ENCODE peak calls at places on chromosomes 2 and 18, in seven cellular contexts. V is stimulated activated CD4-positive, alpha-beta T cell treated with anti-CD3 and anti-CD28 coated beads, Interleukin-1b, Interleukin-23, amount 100 ng/mL, for 24 hours; I is iPS DF 19.7; T is neural progenitor cell; Y is NB4; B is iPS-NIHi11; D is activated CD4-positive, alpha-beta T cell treated with anti-CD3 and anti-CD28 coated beads, Interleukin-2, amount 10 ng/mL, durations not matched to agents 24 days and 14 days. F is an unnamed sample.

GRCh38 chr18:34627138-34627920 is 82.8 kb upstream of the DTNA start:
- DNase-seq in T (no peak), D (no peak), V (no peak), I (no peak), B (no peak), Y (no peak), F (no peak)

GRCh38 chr2:157413342-157414035 is 30.4 kb downstream of the CYTIP start:
- DNase-seq in B (no peak), I (no peak), T (no peak), V (no peak), D (peak), Y (no peak), F (no peak)

GRCh38 chr2:101036562-101036961 is 34.5 kb downstream of the RPL31 start:
- DNase-seq in D (no peak), V (no peak), B (no peak), Y (peak), T (no peak), I (no peak), F (no peak)

GRCh38 chr2:70104231-70105111 is 17.2 kb downstream of the PCBP1 start:
- DNase-seq in Y (peak), D (peak), V (no peak), I (no peak), B (peak), T (no peak), F (no peak)

GRCh38 chr18:79577451-79578395 is 101.9 kb upstream of the CTDP1 start:
- DNase-seq in I (no peak), V (no peak), Y (peak), T (no peak), D (no peak), B (no peak), F (no peak)

GRCh38 chr18:48313803-48314202 is 95.4 kb downstream of the ZBTB7C start:
- DNase-seq in I (no peak), T (no peak), B (no peak), V (no peak), D (no peak), Y (no peak), F (peak)

GRCh38 chr2:64488050-64488974 is 34.4 kb downstream of the LGALSL start:
- DNase-seq in T (peak), B (peak), D (peak), I (no peak), Y (peak), V (peak), F (peak)

GRCh38 chr2:84477886-84478285 is 18.8 kb upstream of the SUCLG1 start:
- DNase-seq in D (no peak), B (no peak), Y (no peak), I (no peak), V (no peak), T (no peak), F (no peak)

GRCh38 chr2:239396881-239397681 is 3.7 kb downstream of the HDAC4 start:
- DNase-seq in D (peak), Y (peak), V (no peak), T (no peak), I (no peak), B (no peak), F (no peak)

GRCh38 chr2:175048275-175048674 is 43.1 kb upstream of the CHN1 start:
- DNase-seq in D (no peak), I (no peak), V (no peak), B (no peak), T (no peak), Y (no peak), F (no peak)

F was measured in NCI-H187.